ENCODE peak calls at places on chromosomes 7 and 10, in four cellular contexts. S is tibial artery, J is left ventricle myocardium superior, I is ureter. X is an unnamed sample.

GRCh38 chr7:7535688-7536087 is at the start of gene COL28A1:
- DNase-seq in I (no peak), J (no peak), S (no peak), X (no peak)

GRCh38 chr7:24762771-24763170 is 5.5 kb upstream of the GSDME start:
- DNase-seq in I (no peak), S (no peak), J (no peak), X (no peak)

GRCh38 chr7:69545175-69545574 is 53.1 kb upstream of the AUTS2 start:
- DNase-seq in S (no peak), J (no peak), I (no peak), X (no peak)

GRCh38 chr10:14665865-14666857 is 108.5 kb downstream of the FAM107B start:
- DNase-seq in I (no peak), S (no peak), J (no peak), X (no peak)

GRCh38 chr7:85068796-85069195 is 118.1 kb downstream of the SEMA3D start:
- DNase-seq in J (no peak), I (no peak), S (no peak), X (no peak)

GRCh38 chr10:76874151-76874550 is 763.5 kb downstream of the KCNMA1 start:
- DNase-seq in J (no peak), S (peak; percentile 81), I (no peak), X (peak; percentile 43)

GRCh38 chr10:122780391-122780790 is 65.3 kb downstream of the CUZD1 start:
- DNase-seq in I (no peak), S (no peak), J (no peak), X (no peak)

GRCh38 chr7:130216025-130216424 is 8.4 kb downstream of the SSMEM1 start:
- DNase-seq in I (no peak), J (no peak), S (no peak), X (no peak)

GRCh38 chr7:746074-747061 is 19.3 kb upstream of the PRKAR1B start:
- DNase-seq in I (no peak), S (no peak), J (no peak), X (no peak)

GRCh38 chr10:90435296-90435695 is 422.5 kb downstream of the HTR7 start:
- DNase-seq in S (no peak), I (no peak), J (no peak), X (no peak)

GRCh38 chr10:73627300-73627699 is 14.0 kb downstream of the MYOZ1 start:
- DNase-seq in J (no peak), S (no peak), I (no peak), X (no peak)

GRCh38 chr7:43244232-43244631 is 131.8 kb downstream of the HECW1 start:
- DNase-seq in S (no peak), J (no peak), I (no peak), X (no peak)

GRCh38 chr10:42783181-42783549 is 570 bp downstream of the BMS1 start:
- DNase-seq in J (no peak), I (no peak), S (no peak), X (no peak)

GRCh38 chr7:2374401-2374800 is 19.8 kb downstream of the EIF3B start:
- DNase-seq in I (no peak), J (no peak), S (no peak), X (no peak)

GRCh38 chr10:35855155-35855947 is 213.3 kb upstream of the FZD8 start:
- DNase-seq in I (no peak), J (no peak), S (no peak), X (no peak)

GRCh38 chr7:148503900-148504487 is 86.6 kb upstream of the C7orf33 start:
- DNase-seq in J (no peak), S (no peak), I (no peak), X (no peak)

GRCh38 chr7:122260336-122260735 is 44.2 kb downstream of the FEZF1 start:
- DNase-seq in I (no peak), J (no peak), S (no peak), X (no peak)

GRCh38 chr7:21338728-21339164 is 89.1 kb upstream of the SP4 start:
- DNase-seq in S (no peak), J (no peak), I (no peak), X (no peak)

GRCh38 chr10:33800545-33800944 is 466.1 kb upstream of the NRP1 start:
- DNase-seq in J (peak; percentile 56), S (no peak), I (no peak), X (no peak)

GRCh38 chr7:131524116-131524515 is 32.3 kb downstream of the PODXL start:
- DNase-seq in I (no peak), S (no peak), J (no peak), X (no peak)

GRCh38 chr10:17088118-17088806 is 41.3 kb downstream of the CUBN start:
- DNase-seq in S (no peak), I (no peak), J (no peak), X (no peak)

GRCh38 chr7:26891400-26892355 is 27.3 kb upstream of the SKAP2 start:
- DNase-seq in J (no peak), S (no peak), I (no peak), X (no peak)

GRCh38 chr7:52719677-52720076 is 315.8 kb upstream of the POM121L12 start:
- DNase-seq in I (no peak), J (no peak), S (no peak), X (no peak)

GRCh38 chr7:90213521-90213920 is 2.0 kb downstream of the STEAP2 start:
- DNase-seq in S (no peak), I (no peak), J (no peak), X (no peak)

GRCh38 chr10:43056568-43057011 is 20.3 kb upstream of the RET start:
- DNase-seq in I (no peak), J (no peak), S (no peak), X (no peak)

GRCh38 chr7:18151419-18151818 is 123.8 kb upstream of the PRPS1L1 start:
- DNase-seq in J (no peak), I (no peak), S (no peak), X (no peak)

GRCh38 chr7:90771281-90771680 is 175.2 kb downstream of the CDK14 start:
- DNase-seq in S (no peak), J (no peak), I (no peak), X (no peak)